ENCODE peak calls at places on chromosome 9, in five cellular contexts. T, K, C, N and A are unnamed samples.

GRCh38 chr9:104278929-104279500 is 184.9 kb downstream of the SMC2 start:
- DNase-seq in T (no peak), N (no peak), K (no peak), C (no peak), A (no peak)

GRCh38 chr9:136587944-136588662 is 42.3 kb upstream of the NOTCH1 start:
- DNase-seq in C (peak; percentile 52), N (no peak), K (no peak), T (no peak), A (no peak)

GRCh38 chr9:5041390-5042115 is 56.5 kb downstream of the JAK2 start:
- DNase-seq in K (no peak), T (no peak), N (no peak), C (no peak), A (no peak)

GRCh38 chr9:61671276-61671973 is 481.6 kb downstream of the SPATA31A7 start:
- DNase-seq in C (no peak), K (no peak), T (no peak), N (no peak), A (peak; percentile 2)

GRCh38 chr9:33818832-33819500 is 2.0 kb downstream of the UBE2R2 start:
- DNase-seq in K (no peak), T (no peak), C (no peak), N (peak; percentile 33), A (no peak)

GRCh38 chr9:101462558-101462957 is 27.0 kb upstream of the ALDOB start:
- DNase-seq in C (no peak), N (peak; percentile 89), T (no peak), K (no peak), A (no peak)

GRCh38 chr9:136007906-136008692 is 46.9 kb upstream of the UBAC1 start:
- DNase-seq in C (no peak), T (no peak), N (peak; percentile 61), K (peak; percentile 18), A (no peak)

GRCh38 chr9:113609562-113610318 is 146.2 kb downstream of the RGS3 start:
- DNase-seq in N (peak; percentile 65), C (no peak), K (no peak), T (peak; percentile 84), A (peak; percentile 30)

GRCh38 chr9:26893030-26893676 is 551 bp upstream of the CAAP1 start:
- DNase-seq in N (no peak), K (no peak), C (no peak), T (no peak), A (no peak)

GRCh38 chr9:78064075-78064474 is 32.5 kb upstream of the GNAQ start:
- DNase-seq in K (no peak), C (no peak), N (no peak), T (no peak), A (no peak)

GRCh38 chr9:115614931-115615401 is 497.0 kb upstream of the TNC start:
- DNase-seq in T (no peak), C (no peak), N (peak; percentile 43), K (no peak), A (no peak)

GRCh38 chr9:112233769-112234168 is 58.7 kb upstream of the SUSD1 start:
- DNase-seq in T (no peak), K (peak; percentile 78), C (no peak), N (peak; percentile 92), A (no peak)

GRCh38 chr9:91119147-91119546 is 242.6 kb downstream of the AUH start:
- DNase-seq in K (peak; percentile 76), T (no peak), N (peak; percentile 34), C (no peak), A (no peak)